ENCODE peak calls at places on chromosomes 1 and 21, in four cellular contexts. H, G, M and B are unnamed samples.

GRCh38 chr1:202130816-202131522 is 8.3 kb downstream of the GPR37L1 start:
- DNase-seq in H (no peak), G (no peak), M (no peak), B (no peak)

GRCh38 chr1:232988572-232989040 is 38.2 kb downstream of the NTPCR start:
- DNase-seq in H (peak; percentile 65), G (no peak), M (peak; percentile 61), B (peak; percentile 47)

GRCh38 chr1:191707288-191707687 is 451.0 kb upstream of the RGS18 start:
- DNase-seq in H (no peak), G (no peak), M (peak; percentile 7), B (no peak)

GRCh38 chr1:107557095-107557494 is 407.9 kb downstream of the VAV3 start:
- DNase-seq in H (no peak), G (no peak), M (no peak), B (no peak)

GRCh38 chr1:20727746-20728316 is 4.7 kb downstream of the SH2D5 start:
- DNase-seq in H (no peak), G (peak; percentile 52), M (peak; percentile 53), B (no peak)

GRCh38 chr1:228098323-228098931 is 4.7 kb downstream of the C1orf35 start:
- DNase-seq in H (no peak), G (no peak), M (no peak), B (no peak)

GRCh38 chr21:35529141-35529863 is 480.2 kb upstream of the RUNX1 start:
- DNase-seq in H (peak; percentile 64), G (no peak), M (peak; percentile 86), B (no peak)

GRCh38 chr1:56513095-56513494 is 66.3 kb downstream of the PLPP3 start:
- DNase-seq in H (no peak), G (no peak), M (no peak), B (no peak)

GRCh38 chr21:38494688-38495087 is 3.6 kb downstream of the ERG start:
- DNase-seq in H (peak; percentile 55), G (peak; percentile 52), M (peak; percentile 43), B (no peak)

GRCh38 chr1:193070942-193071341 is 11.5 kb downstream of the RO60 start:
- DNase-seq in H (no peak), G (peak; percentile 57), M (peak; percentile 72), B (no peak)

GRCh38 chr1:55682198-55682597 is 467.0 kb upstream of the USP24 start:
- DNase-seq in H (no peak), G (no peak), M (no peak), B (peak; percentile 68)

GRCh38 chr1:36172983-36173382 is 17.0 kb downstream of the MAP7D1 start:
- DNase-seq in H (peak; percentile 69), G (no peak), M (peak; percentile 61), B (peak; percentile 81)

GRCh38 chr1:221117548-221117951 is 238.3 kb downstream of the HLX start:
- DNase-seq in H (peak; percentile 97), G (no peak), M (peak; percentile 57), B (peak; percentile 92)

GRCh38 chr1:116012716-116013115 is 36.4 kb downstream of the SLC22A15 start:
- DNase-seq in H (no peak), G (no peak), M (no peak), B (no peak)

GRCh38 chr21:33078907-33079582 is 9.1 kb downstream of the OLIG1 start:
- DNase-seq in H (peak; percentile 90), G (peak; percentile 81), M (peak; percentile 42), B (peak; percentile 71)